ENCODE peak calls at places on chromosomes 1 and 21, in four cellular contexts. B is K562, H is H1, F is HepG2. T is an unnamed sample.

GRCh38 chr1:94382163-94382562 is 36.0 kb upstream of the ABCD3 start:
- DNase-seq in B (no peak), H (no peak), F (no peak), T (no peak)

GRCh38 chr1:81551942-81552341 is 248.8 kb upstream of the ADGRL2 start:
- DNase-seq in B (no peak), H (no peak), F (no peak), T (no peak)

GRCh38 chr1:39964552-39964951 is 9.6 kb downstream of the MFSD2A start:
- DNase-seq in B (no peak), H (no peak), F (no peak), T (no peak)

GRCh38 chr1:154698320-154699096 is 90.5 kb upstream of the ADAR start:
- DNase-seq in B (no peak), H (no peak), F (peak), T (no peak)

GRCh38 chr21:25572895-25573310 is 34.4 kb downstream of the MRPL39 start:
- DNase-seq in B (no peak), H (no peak), F (no peak), T (no peak)

GRCh38 chr1:6185635-6186382 is 5.7 kb upstream of the CHD5 start:
- DNase-seq in B (peak), H (no peak), F (peak), T (no peak)

GRCh38 chr1:222948079-222948478 is 133.2 kb downstream of the DISP1 start:
- DNase-seq in B (no peak), H (no peak), F (no peak), T (no peak)

GRCh38 chr21:46116846-46117585 is 19.1 kb downstream of the COL6A2 start:
- DNase-seq in B (no peak), H (peak), F (no peak), T (no peak)

GRCh38 chr1:156245451-156246232 is 2.2 kb downstream of the PAQR6 start:
- DNase-seq in B (no peak), H (peak), F (no peak), T (no peak)

GRCh38 chr1:172948457-172948856 is 102.3 kb downstream of the TNFSF18 start:
- DNase-seq in B (no peak), H (no peak), F (no peak), T (peak)

GRCh38 chr1:165898837-165899236 is 71.4 kb downstream of the UCK2 start:
- DNase-seq in B (no peak), H (no peak), F (no peak), T (peak)

GRCh38 chr1:25831569-25832196 is 11.9 kb downstream of the MTFR1L start:
- DNase-seq in B (no peak), H (no peak), F (no peak), T (no peak)

DNA sequence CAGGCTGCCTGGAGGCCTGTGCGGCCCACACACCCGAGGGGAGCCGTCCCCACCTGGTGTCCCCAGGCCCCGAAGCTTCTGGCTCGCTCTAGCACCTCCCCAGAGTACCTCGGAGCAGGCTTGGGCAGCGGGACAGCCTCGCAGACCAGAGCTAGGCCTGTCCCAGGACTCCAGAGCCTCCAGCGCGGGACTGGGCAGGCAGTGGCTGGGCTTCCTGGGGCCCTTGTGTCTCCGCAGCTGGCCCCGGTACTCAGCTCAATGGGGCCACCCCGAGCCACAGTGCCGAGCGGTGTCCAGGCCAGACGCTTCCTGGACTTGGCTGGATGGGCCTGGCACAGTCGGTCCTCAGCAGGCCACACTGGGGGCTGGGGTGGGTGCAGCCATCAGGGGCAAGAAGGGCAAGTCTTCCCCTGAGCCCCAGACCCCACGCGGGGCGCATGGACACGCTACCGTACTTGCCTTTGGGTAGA is 4.9 kb downstream of the SCNN1D start:
- DNase-seq in B (no peak), H (no peak), F (no peak), T (no peak)
- TF ChIP-seq RNF2 in B (no peak), H (no peak), F (no peak), T (no peak)

GRCh38 chr1:117719004-117719403 is 113.2 kb downstream of the TENT5C start:
- DNase-seq in B (no peak), H (no peak), F (no peak), T (no peak)
- TF ChIP-seq RNF2 in B (no peak), H (no peak), F (no peak), T (no peak)

DNA sequence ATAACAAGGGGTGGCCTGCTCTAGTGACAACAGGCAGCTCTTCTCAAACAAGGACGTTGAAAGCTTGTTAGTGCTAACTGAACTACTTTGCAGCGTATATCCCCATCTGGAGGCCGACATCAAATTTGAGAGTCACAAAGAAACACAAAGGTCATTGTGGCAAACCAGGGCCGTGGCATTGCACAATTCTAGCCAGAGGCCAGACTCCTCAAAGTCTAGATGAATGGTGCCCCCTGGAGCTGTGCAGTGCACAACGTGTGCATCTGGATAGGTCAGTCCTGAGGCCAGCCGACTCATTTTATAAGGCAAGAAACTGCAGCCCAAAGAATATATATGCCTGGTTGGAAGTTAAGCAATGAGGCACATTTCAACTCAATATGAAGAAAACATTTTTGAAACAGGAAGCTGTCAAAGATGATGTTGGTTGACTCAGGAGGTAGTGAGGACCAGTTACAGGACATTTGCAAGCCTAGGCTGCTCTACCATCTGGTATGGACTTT is 459.3 kb upstream of the RUNX1 start:
- DNase-seq in B (peak), H (peak), F (peak), T (peak)
- TF ChIP-seq RNF2 in B (no peak), H (no peak), F (no peak), T (no peak)

GRCh38 chr1:2949966-2950925 is 71.0 kb upstream of the ACTRT2 start:
- DNase-seq in B (no peak), H (no peak), F (no peak), T (no peak)
- TF ChIP-seq RNF2 in B (no peak), H (no peak), F (no peak), T (no peak)

DNA sequence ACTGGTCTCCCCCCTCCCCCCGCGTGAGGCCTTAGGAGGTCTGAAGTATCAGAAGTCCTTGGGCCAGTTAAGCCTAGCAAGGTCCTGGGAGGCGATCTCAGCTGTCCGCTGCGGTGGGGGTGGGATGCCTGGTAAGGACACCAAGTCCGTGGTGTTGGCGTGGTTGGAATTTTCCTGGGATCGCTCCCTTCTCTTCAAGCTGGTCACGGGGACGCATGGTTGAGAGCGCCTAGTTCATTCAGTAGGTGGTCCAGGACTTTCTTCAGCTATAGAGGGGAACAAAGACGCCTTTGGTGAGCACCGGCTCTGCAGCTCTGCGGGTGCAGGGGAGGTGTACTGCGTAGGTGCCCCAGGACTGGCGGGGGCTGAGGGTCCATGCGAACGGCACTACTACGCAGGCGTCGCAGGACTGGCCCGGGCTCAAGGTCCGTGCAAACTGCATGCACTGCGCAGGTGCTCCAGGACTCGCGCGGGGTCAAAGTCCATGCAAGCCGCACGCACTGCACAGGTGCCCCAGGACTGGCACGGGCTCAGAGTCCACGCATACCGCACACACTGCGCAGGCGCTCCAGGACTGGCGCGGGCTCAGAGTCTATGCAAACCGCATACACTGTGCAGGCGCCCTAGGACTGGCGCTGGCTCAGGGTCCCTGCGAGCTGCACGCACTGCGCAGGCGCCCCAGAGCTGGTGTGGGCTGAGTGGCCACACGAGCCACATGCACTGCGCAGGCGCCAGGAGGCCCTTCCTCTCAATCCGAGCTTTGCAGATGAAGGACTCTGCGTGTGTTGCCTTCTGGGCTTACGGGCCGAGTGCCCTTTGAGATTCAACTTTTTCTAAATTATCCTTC is 36.6 kb upstream of the HMGN1 start:
- DNase-seq in B (no peak), H (no peak), F (peak), T (peak)
- TF ChIP-seq RNF2 in B (no peak), H (no peak), F (no peak), T (no peak)

DNA sequence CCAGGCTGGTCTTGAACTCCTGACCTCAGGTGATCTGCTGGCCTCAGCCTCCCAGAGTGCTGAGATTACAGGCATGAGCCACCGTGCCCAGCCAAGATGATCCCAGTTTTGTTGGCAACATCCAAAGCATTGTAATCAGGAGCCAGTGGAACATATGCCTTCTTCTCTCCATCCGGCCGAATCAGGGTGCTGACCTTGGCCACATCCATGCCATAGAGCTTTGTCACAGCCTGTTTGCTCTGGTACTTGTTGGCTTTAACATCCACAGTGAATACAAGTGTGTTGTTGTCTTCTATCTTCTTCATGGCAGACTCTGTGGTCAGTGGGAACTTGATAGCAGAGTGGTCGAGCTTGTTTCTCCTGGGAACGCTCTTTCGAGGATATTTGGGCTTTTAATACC is 17.1 kb downstream of the TNFRSF8 start:
- DNase-seq in B (no peak), H (no peak), F (no peak), T (no peak)
- TF ChIP-seq RNF2 in B (no peak), H (no peak), F (no peak), T (no peak)

GRCh38 chr1:174021611-174022079 is 512 bp downstream of the RC3H1 start:
- DNase-seq in B (peak), H (peak), F (peak), T (no peak)

GRCh38 chr1:174018565-174018964 is 3.6 kb downstream of the RC3H1 start:
- DNase-seq in B (no peak), H (no peak), F (no peak), T (no peak)

GRCh38 chr1:174013864-174014418 is 8.2 kb downstream of the RC3H1 start:
- DNase-seq in B (no peak), H (no peak), F (peak), T (no peak)

GRCh38 chr1:174022080-174022975 is at the start of gene RC3H1:
- DNase-seq in B (peak), H (peak), F (peak), T (peak)

GRCh38 chr1:174017231-174017970 is 4.8 kb downstream of the RC3H1 start:
- DNase-seq in B (no peak), H (no peak), F (no peak), T (no peak)
- TF ChIP-seq RNF2 in B (no peak), H (no peak), F (no peak), T (no peak)

GRCh38 chr21:33901421-33902288 is 13.9 kb downstream of the ATP5PO start:
- DNase-seq in B (no peak), H (peak), F (peak), T (no peak)
- TF ChIP-seq RNF2 in B (no peak), H (no peak), F (no peak), T (no peak)

DNA sequence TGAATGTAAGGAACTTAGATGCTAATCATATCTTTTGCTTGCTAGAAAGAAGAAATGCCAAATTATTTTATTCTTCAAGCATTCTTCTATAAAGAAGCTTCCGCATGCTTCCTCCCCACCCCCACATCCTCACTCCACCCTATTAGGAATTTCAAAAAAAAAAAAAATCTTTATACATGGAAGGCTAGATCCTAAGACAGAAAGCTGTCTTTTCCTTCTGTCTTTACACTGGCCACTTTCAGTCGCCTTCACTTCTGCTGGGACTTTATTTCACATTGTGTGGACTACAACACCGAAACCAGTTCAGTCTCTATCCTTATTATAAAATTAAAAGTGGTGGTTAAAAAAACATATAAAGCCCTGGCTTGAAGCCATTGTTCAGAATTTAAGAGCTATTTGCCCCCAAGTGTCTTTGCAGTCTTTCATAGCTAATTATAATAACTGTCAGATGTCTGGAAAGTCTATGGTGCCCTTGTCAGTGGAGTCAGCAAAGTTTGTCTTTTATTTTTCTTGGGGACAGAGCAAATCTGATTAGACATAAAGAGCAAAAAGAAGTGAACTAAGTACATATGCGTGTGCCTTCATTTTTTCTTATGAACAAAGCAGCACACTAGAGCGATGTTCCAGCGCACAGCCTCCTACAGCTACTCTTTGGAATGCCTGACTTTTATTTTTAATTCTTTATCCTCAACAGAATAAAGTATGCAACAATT is 297.7 kb downstream of the PTPRC start:
- DNase-seq in B (no peak), H (no peak), F (no peak), T (no peak)
- TF ChIP-seq RNF2 in B (no peak), H (no peak), F (no peak), T (no peak)

T was measured in A549.